ENCODE peak calls at places on chromosomes 12 and 14, in ten cellular contexts. M is effector memory CD4-positive, alpha-beta T cell; X is RWPE2; Z is heart left ventricle; I is GM23248; V is Karpas-422; T is HAP-1; F is HepG2; O is A549; Y is NT2/D1. P is an unnamed sample.

GRCh38 chr14:81565441-81566290 is 32.0 kb upstream of the SEL1L start:
- DNase-seq in M (no peak), X (no peak), Z (no peak), I (peak; percentile 43), V (peak; percentile 77), T (peak; percentile 30), F (peak; percentile 24), O (peak; percentile 29), Y (no peak), P (no peak)

GRCh38 chr12:41151789-41152188 is 36.3 kb upstream of the PDZRN4 start:
- DNase-seq in M (no peak), X (no peak), Z (no peak), I (peak; percentile 1), V (no peak), T (no peak), F (no peak), O (peak; percentile 76), Y (no peak), P (peak; percentile 7)

GRCh38 chr14:52003324-52003723 is 14.0 kb downstream of the RTRAF start:
- DNase-seq in M (no peak), X (no peak), Z (no peak), I (no peak), V (no peak), T (no peak), F (no peak), O (no peak), Y (no peak), P (no peak)

GRCh38 chr14:49306152-49306751 is 279.9 kb downstream of the RPS29 start:
- DNase-seq in M (no peak), X (no peak), Z (no peak), I (peak; percentile 35), V (peak; percentile 83), T (peak; percentile 30), F (peak; percentile 3), O (peak; percentile 6), Y (no peak), P (no peak)

GRCh38 chr12:124097681-124098080 is 124.7 kb downstream of the ZNF664 start:
- DNase-seq in M (no peak), X (no peak), Z (no peak), I (peak; percentile 8), V (no peak), T (no peak), F (no peak), O (no peak), Y (no peak), P (no peak)

GRCh38 chr14:71063351-71063750 is 156.1 kb downstream of the PCNX1 start:
- DNase-seq in M (no peak), X (no peak), Z (no peak), I (peak; percentile 32), V (no peak), T (no peak), F (no peak), O (no peak), Y (no peak), P (no peak)

GRCh38 chr12:81517296-81517695 is 241.9 kb downstream of the PPFIA2 start:
- DNase-seq in M (no peak), X (no peak), Z (no peak), I (no peak), V (no peak), T (no peak), F (no peak), O (no peak), Y (no peak), P (no peak)

GRCh38 chr12:31326689-31327659 is 1.0 kb upstream of the SINHCAF start:
- DNase-seq in M (no peak), X (no peak), Z (no peak), I (peak; percentile 40), V (no peak), T (no peak), F (no peak), O (no peak), Y (no peak), P (no peak)

GRCh38 chr14:43706901-43707300 is 800.2 kb downstream of the FSCB start:
- DNase-seq in M (no peak), X (no peak), Z (no peak), I (peak; percentile 16), V (no peak), T (no peak), F (no peak), O (peak; percentile 65), Y (no peak), P (no peak)

GRCh38 chr12:3275171-3276041 is 198.2 kb downstream of the TSPAN9 start:
- DNase-seq in M (peak; percentile 19), X (no peak), Z (peak; percentile 69), I (peak; percentile 81), V (peak; percentile 88), T (peak; percentile 54), F (peak; percentile 31), O (peak; percentile 62), Y (peak; percentile 92), P (peak; percentile 9)

GRCh38 chr12:104710940-104711725 is 247.0 kb downstream of the SLC41A2 start:
- DNase-seq in M (no peak), X (no peak), Z (no peak), I (peak; percentile 95), V (no peak), T (no peak), F (no peak), O (no peak), Y (no peak), P (no peak)

GRCh38 chr12:131710464-131711457 is at the start of gene SFSWAP:
- DNase-seq in M (peak; percentile 49), X (no peak), Z (peak; percentile 76), I (peak; percentile 90), V (peak; percentile 92), T (peak; percentile 57), F (peak; percentile 34), O (peak; percentile 88), Y (peak; percentile 57), P (no peak)

GRCh38 chr12:116534341-116535121 is 24.6 kb upstream of the MAP1LC3B2 start:
- DNase-seq in M (no peak), X (no peak), Z (no peak), I (peak; percentile 30), V (no peak), T (peak; percentile 24), F (no peak), O (no peak), Y (no peak), P (no peak)

GRCh38 chr14:74975059-74975810 is 19.8 kb upstream of the PGF start:
- DNase-seq in M (no peak), X (peak; percentile 33), Z (peak; percentile 90), I (no peak), V (no peak), T (no peak), F (no peak), O (no peak), Y (no peak), P (no peak)

GRCh38 chr12:83161451-83161850 is 474.7 kb downstream of the TMTC2 start:
- DNase-seq in M (no peak), X (no peak), Z (no peak), I (peak; percentile 75), V (no peak), T (no peak), F (no peak), O (no peak), Y (no peak), P (peak; percentile 7)

GRCh38 chr14:87632796-87633195 is 360.2 kb downstream of the GALC start:
- DNase-seq in M (no peak), X (no peak), Z (no peak), I (no peak), V (no peak), T (no peak), F (no peak), O (no peak), Y (no peak), P (no peak)

GRCh38 chr14:106203438-106203837 is 677.1 kb downstream of the TMEM121 start:
- DNase-seq in M (no peak), X (no peak), Z (no peak), I (no peak), V (no peak), T (no peak), F (no peak), O (no peak), Y (no peak), P (no peak)
- H3K9me3 ChIP-seq in M (no peaks in the 10 kb centered on the region), X (no peaks in the 10 kb centered on the region), Z (no peaks in the 10 kb centered on the region), I (no peaks in the 10 kb centered on the region), V (no peaks in the 10 kb centered on the region), T (no peaks in the 10 kb centered on the region), F (no peaks in the 10 kb centered on the region), O (no peaks in the 10 kb centered on the region), Y (no peaks in the 10 kb centered on the region), P (peaks cover 2% of the 10 kb centered on the region)

DNA sequence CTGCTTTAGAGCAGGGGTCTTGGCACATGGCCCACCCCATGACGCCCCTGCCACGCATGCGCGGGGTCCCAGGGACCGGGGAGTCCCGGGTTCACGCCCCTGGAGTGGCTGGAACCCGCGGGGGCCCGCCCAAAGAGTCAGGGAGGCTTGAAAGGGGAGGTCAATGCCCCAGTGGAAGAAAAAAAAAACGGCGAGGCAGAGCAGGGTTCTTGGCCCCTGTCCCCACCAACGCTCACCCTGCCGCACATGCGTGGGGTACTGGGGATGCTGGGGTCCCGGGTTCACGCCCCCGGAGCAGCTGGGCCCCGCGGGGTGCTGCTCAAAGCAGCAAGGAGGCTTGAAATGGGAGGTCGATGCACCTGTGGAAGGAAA is 319.1 kb downstream of the ALG10 start:
- DNase-seq in M (no peak), X (no peak), Z (no peak), I (no peak), V (no peak), T (no peak), F (no peak), O (no peak), Y (no peak), P (no peak)
- H3K9me3 ChIP-seq in M (peaks cover 2% of the 10 kb centered on the region), X (no peaks in the 10 kb centered on the region), Z (no peaks in the 10 kb centered on the region), I (no peaks in the 10 kb centered on the region), V (peaks cover 13% of the 10 kb centered on the region), T (no peaks in the 10 kb centered on the region), F (no peaks in the 10 kb centered on the region), O (no peaks in the 10 kb centered on the region), Y (no peaks in the 10 kb centered on the region), P (peaks cover 7% of the 10 kb centered on the region)

DNA sequence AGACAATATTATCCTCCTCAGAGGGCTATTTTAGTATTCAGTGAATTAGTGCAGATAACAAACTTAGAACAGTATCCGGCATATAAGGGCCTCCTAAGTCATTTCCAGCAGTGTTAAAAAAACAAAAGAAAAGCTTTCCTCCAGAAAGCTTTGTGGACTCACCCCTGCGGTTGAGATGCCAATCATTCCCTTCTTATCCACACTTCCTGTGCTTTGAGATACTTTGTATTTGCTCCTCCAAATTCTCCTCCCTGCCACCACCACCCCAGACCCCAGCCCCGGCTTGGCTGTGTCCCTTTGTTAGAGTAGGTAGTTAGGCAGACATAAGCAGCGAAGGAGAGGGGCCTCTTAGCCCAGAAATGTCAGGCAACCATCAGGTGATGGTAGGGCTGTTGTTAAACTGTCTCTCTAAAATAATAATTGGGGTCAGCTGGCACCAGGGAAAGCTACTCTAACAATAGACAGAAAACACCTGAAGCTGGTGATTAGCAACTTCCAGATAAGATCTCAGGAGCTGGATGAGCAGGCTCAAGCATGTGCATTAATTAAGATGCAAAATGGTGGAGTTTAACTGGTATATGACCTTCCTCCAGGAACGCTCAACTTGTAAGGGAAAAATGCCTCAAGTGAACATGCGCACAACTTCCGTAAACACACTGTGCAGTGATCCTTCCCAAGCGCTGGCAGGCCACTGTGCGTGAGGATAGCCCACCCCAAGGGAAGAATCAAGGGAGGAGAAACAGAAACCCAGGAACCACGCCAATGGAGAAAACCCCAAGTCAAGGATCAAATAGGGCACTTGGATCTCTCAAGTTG is 152.1 kb upstream of the EEA1 start:
- DNase-seq in M (no peak), X (no peak), Z (no peak), I (no peak), V (no peak), T (peak; percentile 82), F (peak; percentile 74), O (no peak), Y (peak; percentile 83), P (no peak)
- H3K9me3 ChIP-seq in M (no peaks in the 10 kb centered on the region), X (no peaks in the 10 kb centered on the region), Z (peaks cover 5% of the 10 kb centered on the region), I (no peaks in the 10 kb centered on the region), V (no peaks in the 10 kb centered on the region), T (peaks cover 2% of the 10 kb centered on the region), F (peaks cover 2% of the 10 kb centered on the region), O (peaks cover 4% of the 10 kb centered on the region), Y (peaks cover 20% of the 10 kb centered on the region), P (no peaks in the 10 kb centered on the region)

GRCh38 chr12:132936163-132936562 is 19.9 kb downstream of the ZNF605 start:
- DNase-seq in M (no peak), X (no peak), Z (no peak), I (no peak), V (no peak), T (no peak), F (no peak), O (no peak), Y (no peak), P (no peak)
- H3K9me3 ChIP-seq in M (peaks cover 31% of the 10 kb centered on the region), X (peaks cover 23% of the 10 kb centered on the region), Z (peaks cover 90% of the 10 kb centered on the region), I (peaks cover 5% of the 10 kb centered on the region), V (peaks cover 21% of the 10 kb centered on the region), T (peaks cover 10% of the 10 kb centered on the region), F (peaks cover 73% of the 10 kb centered on the region), O (peaks cover 73% of the 10 kb centered on the region), Y (peaks cover 81% of the 10 kb centered on the region), P (peaks cover 27% of the 10 kb centered on the region)